ENCODE peak calls at places on chromosomes 1 and 21, in five cellular contexts. W is psoas muscle; H is GM06990; S is ovary; A is stimulated activated CD4-positive, alpha-beta T cell treated with anti-CD3 and anti-CD28 coated beads, TNF-alpha, amount 100 ng/mL, for 1 hour. V is an unnamed sample.

GRCh38 chr21:42252267-42252666 is 33.3 kb downstream of the ABCG1 start:
- DNase-seq in H (no peak), A (no peak), S (no peak), W (no peak), V (no peak)

GRCh38 chr1:47189844-47190562 is at the start of gene PDZK1IP1:
- DNase-seq in A (no peak), W (peak; percentile 88), H (no peak), S (peak; percentile 36), V (peak; percentile 91)

GRCh38 chr1:53104289-53104913 is 38.0 kb downstream of the SLC1A7 start:
- DNase-seq in H (no peak), A (no peak), W (no peak), S (peak; percentile 72), V (peak; percentile 65)

GRCh38 chr1:185559684-185560310 is 174.4 kb upstream of the HMCN1 start:
- DNase-seq in A (no peak), H (peak; percentile 51), W (peak; percentile 13), S (no peak), V (peak; percentile 44)

GRCh38 chr1:192123212-192123611 is 35.0 kb upstream of the RGS18 start:
- DNase-seq in S (no peak), H (no peak), A (no peak), W (no peak), V (no peak)

GRCh38 chr1:179938752-179939151 is 15.9 kb upstream of the CEP350 start:
- DNase-seq in S (no peak), A (no peak), H (no peak), W (no peak), V (peak; percentile 81)

GRCh38 chr1:32816676-32817158 is 441 bp downstream of the YARS1 start:
- DNase-seq in A (no peak), H (no peak), W (no peak), S (no peak), V (peak; percentile 59)

GRCh38 chr1:151001592-151001991 is 5.1 kb downstream of the MINDY1 start:
- DNase-seq in H (no peak), S (no peak), W (no peak), A (no peak), V (no peak)

GRCh38 chr1:23273450-23274133 is 56.3 kb upstream of the HTR1D start:
- DNase-seq in A (no peak), W (no peak), S (no peak), H (no peak), V (peak; percentile 85)

GRCh38 chr1:208233546-208233945 is 10.6 kb downstream of the PLXNA2 start:
- DNase-seq in A (no peak), H (no peak), W (no peak), S (no peak), V (no peak)

GRCh38 chr1:119737040-119737682 is 25.4 kb downstream of the PHGDH start:
- DNase-seq in W (no peak), H (no peak), A (no peak), S (peak; percentile 62), V (peak; percentile 24)

GRCh38 chr1:85343612-85344255 is 67.3 kb upstream of the BCL10 start:
- DNase-seq in A (no peak), H (no peak), W (no peak), S (no peak), V (peak; percentile 82)

GRCh38 chr1:94063379-94063778 is 57.6 kb downstream of the ABCA4 start:
- DNase-seq in A (no peak), W (peak; percentile 26), H (no peak), S (peak; percentile 89), V (peak; percentile 61)

GRCh38 chr1:171814692-171815091 is 26.6 kb upstream of the DNM3 start:
- DNase-seq in S (no peak), H (no peak), A (no peak), W (no peak), V (peak; percentile 70)

GRCh38 chr1:233229291-233229690 is 66.2 kb downstream of the PCNX2 start:
- DNase-seq in W (no peak), A (no peak), S (no peak), H (no peak), V (no peak)

GRCh38 chr1:53273526-53273925 is 35.2 kb upstream of the MAGOH start:
- DNase-seq in S (no peak), A (no peak), W (no peak), H (no peak), V (no peak)

GRCh38 chr1:223765719-223766340 is 53.5 kb downstream of the CAPN2 start:
- DNase-seq in S (no peak), H (no peak), W (no peak), A (no peak), V (no peak)

GRCh38 chr1:95352767-95353166 is 118.8 kb downstream of the RWDD3 start:
- DNase-seq in A (no peak), W (no peak), H (no peak), S (no peak), V (no peak)

GRCh38 chr1:3641046-3641760 is 8.7 kb downstream of the WRAP73 start:
- DNase-seq in S (no peak), W (no peak), A (no peak), H (no peak), V (no peak)

GRCh38 chr1:150528997-150529396 is 13.4 kb downstream of the FALEC start:
- DNase-seq in A (no peak), S (peak; percentile 25), H (no peak), W (no peak), V (peak; percentile 83)

GRCh38 chr1:180228648-180229482 is 1.2 kb upstream of the LHX4 start:
- DNase-seq in A (no peak), W (no peak), S (no peak), H (peak; percentile 32), V (no peak)

GRCh38 chr21:25898671-25899070 is 163.9 kb downstream of the GABPA start:
- DNase-seq in W (no peak), H (no peak), A (no peak), S (no peak), V (peak; percentile 24)

GRCh38 chr1:206851611-206852010 is 13.8 kb upstream of the IL20 start:
- DNase-seq in S (no peak), H (no peak), A (no peak), W (no peak), V (peak; percentile 77)

GRCh38 chr1:24420547-24420946 is 4.9 kb downstream of the NIPAL3 start:
- DNase-seq in H (no peak), W (no peak), A (no peak), S (no peak), V (no peak)

GRCh38 chr1:85453640-85454194 is 11.2 kb downstream of the DDAH1 start:
- DNase-seq in W (no peak), H (no peak), A (no peak), S (no peak), V (peak; percentile 62)

GRCh38 chr21:26637346-26637745 is 64.3 kb upstream of the CYYR1 start:
- DNase-seq in H (no peak), S (no peak), W (no peak), A (no peak), V (no peak)

GRCh38 chr1:15833069-15833679 is 14.3 kb upstream of the SPEN start:
- DNase-seq in W (peak; percentile 65), A (no peak), H (no peak), S (peak; percentile 76), V (no peak)

GRCh38 chr1:21913258-21913657 is 23.9 kb downstream of the HSPG2 start:
- DNase-seq in W (peak; percentile 68), H (no peak), S (no peak), A (no peak), V (no peak)

GRCh38 chr1:74426208-74426932 is 86.0 kb downstream of the LRRC53 start:
- DNase-seq in A (no peak), H (no peak), W (no peak), S (no peak), V (peak; percentile 1)

GRCh38 chr1:200410566-200410878 is 686 bp upstream of the ZNF281 start:
- DNase-seq in H (no peak), A (no peak), S (no peak), W (no peak), V (no peak)

GRCh38 chr1:205189162-205189561 is 22.3 kb downstream of the DSTYK start:
- DNase-seq in A (no peak), H (no peak), W (no peak), S (no peak), V (no peak)

GRCh38 chr1:235873045-235873444 is 6.3 kb upstream of the LYST start:
- DNase-seq in A (no peak), H (no peak), S (no peak), W (no peak), V (no peak)

GRCh38 chr1:240192851-240193250 is 101.2 kb downstream of the FMN2 start:
- DNase-seq in A (no peak), W (no peak), S (no peak), H (no peak), V (no peak)

GRCh38 chr1:6979003-6979577 is 193.8 kb downstream of the CAMTA1 start:
- DNase-seq in W (no peak), S (no peak), A (no peak), H (no peak), V (no peak)

GRCh38 chr21:36323032-36323431 is 3.0 kb downstream of the MORC3 start:
- DNase-seq in H (no peak), W (no peak), S (no peak), A (no peak), V (peak; percentile 15)

GRCh38 chr1:193694741-193695140 is 508.3 kb upstream of the B3GALT2 start:
- DNase-seq in S (no peak), A (no peak), W (no peak), H (no peak), V (no peak)

GRCh38 chr21:46585191-46585953 is 19.5 kb downstream of the S100B start:
- DNase-seq in A (no peak), S (no peak), H (no peak), W (no peak), V (no peak)

GRCh38 chr1:32353431-32353830 is 8.9 kb downstream of the FAM229A start:
- DNase-seq in S (peak; percentile 74), A (no peak), W (no peak), H (no peak), V (no peak)

GRCh38 chr1:20063861-20064292 is 6.1 kb upstream of the PLA2G5 start:
- DNase-seq in A (no peak), H (no peak), S (no peak), W (no peak), V (peak; percentile 80)

V was measured in fibroblast of the aortic adventitia.